ENCODE peak calls at places on chromosomes 12 and 14, in six cellular contexts. M is HepG2, E is GM12892, J is K562, C is H1, R is GM12878. I is an unnamed sample.

GRCh38 chr12:80121661-80122060 is 22.3 kb downstream of the OTOGL start:
- DNase-seq in M (no peak), E (no peak), J (no peak), C (no peak), R (no peak), I (no peak)

GRCh38 chr14:92848941-92849340 is 54.8 kb downstream of the GOLGA5 start:
- DNase-seq in M (no peak), E (no peak), J (no peak), C (no peak), R (no peak), I (no peak)

GRCh38 chr12:75779891-75780501 is 251.6 kb downstream of the PHLDA1 start:
- DNase-seq in M (no peak), E (no peak), J (no peak), C (no peak), R (no peak), I (no peak)

GRCh38 chr12:68560823-68561422 is 49.8 kb upstream of the RAP1B start:
- DNase-seq in M (no peak), E (no peak), J (no peak), C (no peak), R (no peak), I (no peak)

GRCh38 chr12:107732365-107732764 is 28.6 kb downstream of the PRDM4 start:
- DNase-seq in M (no peak), E (no peak), J (no peak), C (no peak), R (no peak), I (no peak)

GRCh38 chr12:89863332-89863938 is 154.8 kb upstream of the ATP2B1 start:
- DNase-seq in M (no peak), E (no peak), J (no peak), C (no peak), R (peak; percentile 72), I (no peak)

GRCh38 chr12:79409562-79409961 is 281.2 kb downstream of the PAWR start:
- DNase-seq in M (no peak), E (no peak), J (no peak), C (no peak), R (no peak), I (no peak)

GRCh38 chr14:33592298-33592697 is 358.6 kb downstream of the EGLN3 start:
- DNase-seq in M (no peak), E (no peak), J (no peak), C (no peak), R (no peak), I (no peak)

GRCh38 chr12:93757792-93758694 is 80.9 kb downstream of the CRADD start:
- DNase-seq in M (no peak), E (no peak), J (peak; percentile 38), C (no peak), R (no peak), I (no peak)

GRCh38 chr14:59333668-59334067 is 131.5 kb downstream of the GPR135 start:
- DNase-seq in M (peak; percentile 40), E (no peak), J (no peak), C (no peak), R (no peak), I (no peak)

GRCh38 chr14:104104006-104104901 is 18.8 kb downstream of the ASPG start:
- DNase-seq in M (no peak), E (no peak), J (no peak), C (no peak), R (no peak), I (no peak)

GRCh38 chr12:47753021-47754001 is 5.4 kb downstream of the RAPGEF3 start:
- DNase-seq in M (no peak), E (no peak), J (no peak), C (no peak), R (no peak), I (no peak)

GRCh38 chr14:100191584-100192249 is 32.3 kb upstream of the DEGS2 start:
- DNase-seq in M (no peak), E (no peak), J (no peak), C (no peak), R (no peak), I (no peak)

GRCh38 chr12:92158711-92159534 is 13.3 kb upstream of the BTG1 start:
- DNase-seq in M (no peak), E (no peak), J (no peak), C (no peak), R (no peak), I (no peak)

GRCh38 chr12:10363665-10363921 is 26.2 kb downstream of the KLRK1 start:
- DNase-seq in M (no peak), E (no peak), J (no peak), C (no peak), R (no peak), I (no peak)

GRCh38 chr12:110345176-110345651 is 58.3 kb downstream of the ANAPC7 start:
- DNase-seq in M (peak; percentile 97), E (no peak), J (no peak), C (no peak), R (no peak), I (no peak)

GRCh38 chr14:87999282-87999681 is 5.7 kb upstream of the GPR65 start:
- DNase-seq in M (no peak), E (no peak), J (no peak), C (no peak), R (no peak), I (no peak)

GRCh38 chr12:47651368-47652254 is 54.2 kb downstream of the RPAP3 start:
- DNase-seq in M (peak; percentile 64), E (no peak), J (no peak), C (no peak), R (peak; percentile 23), I (no peak)

GRCh38 chr12:24901975-24902461 is 46.9 kb downstream of the BCAT1 start:
- DNase-seq in M (no peak), E (no peak), J (no peak), C (no peak), R (no peak), I (no peak)

GRCh38 chr12:11652351-11653040 is 3.0 kb downstream of the ETV6 start:
- DNase-seq in M (no peak), E (no peak), J (no peak), C (no peak), R (peak; percentile 71), I (no peak)

GRCh38 chr14:57136669-57137068 is 132.0 kb downstream of the EXOC5 start:
- DNase-seq in M (no peak), E (no peak), J (no peak), C (no peak), R (no peak), I (no peak)

GRCh38 chr14:58298477-58298879 is at the start of gene ARID4A:
- DNase-seq in M (no peak), E (no peak), J (peak; percentile 76), C (no peak), R (no peak), I (no peak)
- TF ChIP-seq POLR2A in M (no peak), E (no peak), J (no peak), C (no peak), R (peak; percentile 86), I (peak; percentile 35)

DNA sequence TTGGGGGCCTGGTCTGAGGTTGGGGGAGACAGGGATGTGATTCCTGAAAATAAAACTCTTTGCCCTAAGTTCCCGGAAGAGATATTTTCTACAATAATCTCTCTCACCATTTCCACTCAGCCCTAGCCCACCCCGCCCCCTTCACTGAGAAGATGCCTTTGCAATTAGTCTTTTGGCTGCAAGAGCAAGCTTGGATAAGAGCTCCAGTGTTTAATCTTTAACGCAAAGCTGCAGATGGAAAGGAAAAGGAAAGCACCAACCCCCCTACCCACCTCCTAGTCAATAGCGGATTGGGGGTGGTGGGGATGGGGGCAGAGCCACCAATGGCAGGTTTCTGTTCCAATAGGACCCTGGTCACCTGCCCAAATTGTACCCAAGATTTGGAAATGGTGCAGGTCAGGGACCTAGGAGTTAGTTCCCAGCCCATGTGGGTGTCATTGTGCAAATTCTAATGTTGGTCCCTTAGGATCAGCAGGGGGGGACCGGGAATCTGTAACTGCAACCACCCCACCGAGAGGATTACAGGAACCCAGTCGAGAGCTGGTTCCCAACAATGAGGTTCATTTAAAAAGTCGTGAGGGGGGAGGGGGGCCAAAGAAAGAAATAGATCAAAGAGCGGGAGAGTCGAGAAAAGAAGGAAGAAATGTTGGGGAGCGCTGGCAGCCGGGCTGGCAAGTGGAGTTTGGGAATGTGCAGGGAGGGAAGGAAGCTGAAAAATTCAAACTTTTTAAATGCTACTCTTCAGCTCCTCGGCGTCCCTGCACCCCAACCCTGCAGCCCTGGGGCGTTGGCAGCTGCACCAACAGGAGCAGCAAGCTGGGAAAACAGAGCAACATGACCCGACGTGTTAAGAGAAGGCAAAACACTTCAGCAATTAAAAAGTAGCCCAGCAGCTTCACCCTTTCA is 1.5 kb downstream of the ZFP36L1 start:
- DNase-seq in M (no peak), E (no peak), J (no peak), C (no peak), R (no peak), I (no peak)
- TF ChIP-seq TAF1 in M (peak; percentile 35), E (no peak), J (no peak), C (peak; percentile 46), R (no peak), I (no peak)

DNA sequence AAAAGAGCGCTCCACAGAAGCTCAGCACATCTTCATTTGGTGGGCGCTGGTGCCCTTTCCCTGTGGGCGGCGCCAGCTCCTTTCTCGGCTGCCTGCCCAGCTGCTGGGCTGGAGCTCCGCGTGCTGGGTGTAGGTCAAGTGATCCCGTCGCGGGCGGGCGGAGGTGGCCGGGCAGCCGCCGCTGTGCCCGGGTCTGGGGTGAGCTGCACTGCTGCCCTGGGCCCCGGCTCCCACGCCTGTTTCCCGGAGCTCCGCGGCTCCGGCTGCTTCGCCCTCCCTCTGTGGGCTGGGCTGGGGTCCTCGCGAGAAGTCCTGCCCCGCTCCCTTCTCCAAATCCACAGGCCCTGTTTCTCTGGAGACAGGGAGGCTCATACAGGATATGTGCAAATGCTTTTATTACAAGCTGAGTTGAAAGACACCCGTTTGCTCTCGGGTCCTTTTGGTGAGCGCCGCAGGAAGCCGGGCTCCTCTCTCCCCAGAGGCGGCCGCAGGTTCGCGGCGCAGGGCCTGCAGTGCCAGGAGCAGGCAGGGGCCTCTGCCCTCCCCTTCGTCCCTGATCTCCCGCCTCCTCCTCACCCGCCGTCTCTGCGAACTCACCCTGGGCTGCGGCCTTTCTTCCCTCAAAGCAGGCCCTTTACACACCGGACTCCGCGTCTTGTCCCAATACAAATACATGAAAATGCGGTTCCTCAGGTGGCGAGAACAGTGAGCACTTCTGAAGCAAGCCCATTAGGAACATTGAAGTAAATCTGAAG is 67.8 kb upstream of the CAPRIN2 start:
- DNase-seq in M (no peak), E (peak; percentile 38), J (no peak), C (no peak), R (no peak), I (peak; percentile 41)
- TF ChIP-seq POLR2A in M (no peak), E (no peak), J (no peak), C (no peak), R (no peak), I (no peak)

GRCh38 chr12:55745361-55746146 is 2.6 kb downstream of the GDF11 start:
- DNase-seq in M (peak; percentile 36), E (no peak), J (peak; percentile 53), C (no peak), R (no peak), I (no peak)
- TF ChIP-seq TAF1 in M (no peak), E (no peak), J (no peak), C (no peak), R (no peak), I (no peak)

GRCh38 chr14:35400707-35401421 is 3.7 kb downstream of the NFKBIA start:
- DNase-seq in M (peak; percentile 73), E (no peak), J (no peak), C (no peak), R (no peak), I (no peak)
- TF ChIP-seq POLR2A in M (peak; percentile 85), E (peak; percentile 93), J (no peak), C (peak; percentile 43), R (peak; percentile 77), I (peak; percentile 91)

GRCh38 chr12:58346032-58346632 is 404.8 kb downstream of the ATP23 start:
- DNase-seq in M (peak; percentile 4), E (peak; percentile 6), J (peak; percentile 49), C (no peak), R (no peak), I (peak; percentile 2)
- TF ChIP-seq TAF1 in M (no peak), E (no peak), J (no peak), C (no peak), R (no peak), I (no peak)

GRCh38 chr12:16607895-16608294 is 1.9 kb upstream of the LMO3 start:
- DNase-seq in M (no peak), E (no peak), J (no peak), C (no peak), R (no peak), I (no peak)
- TF ChIP-seq POLR2A in M (no peak), E (no peak), J (no peak), C (no peak), R (no peak), I (no peak)